ENCODE peak calls at places on chromosomes 6 and 20, in ten cellular contexts. D, M, F, A, Z, S, K, E, H and J are unnamed samples.

GRCh38 chr6:118712955-118713354 is 61.6 kb upstream of the CEP85L start:
- DNase-seq in D (peak), M (no peak), F (no peak), A (peak), Z (no peak), S (no peak), K (no peak), E (no peak), H (no peak), J (no peak)

GRCh38 chr6:110331816-110332215 is 26.3 kb downstream of the METTL24 start:
- DNase-seq in D (peak), M (no peak), F (no peak), A (no peak), Z (no peak), S (peak), K (no peak), E (no peak), H (no peak), J (no peak)

GRCh38 chr6:158916638-158917037 is 83.4 kb downstream of the RSPH3 start:
- DNase-seq in D (no peak), M (no peak), F (no peak), A (no peak), Z (no peak), S (no peak), K (no peak), E (no peak), H (no peak), J (no peak)

GRCh38 chr20:47544852-47545251 is 43.2 kb downstream of the NCOA3 start:
- DNase-seq in D (peak), M (no peak), F (no peak), A (no peak), Z (no peak), S (no peak), K (no peak), E (no peak), H (no peak), J (peak)

GRCh38 chr20:6044102-6044501 is 9.8 kb downstream of the LRRN4 start:
- DNase-seq in D (no peak), M (no peak), F (no peak), A (no peak), Z (no peak), S (no peak), K (no peak), E (no peak), H (no peak), J (no peak)

GRCh38 chr6:135520781-135521180 is 23.2 kb upstream of the AHI1 start:
- DNase-seq in D (peak), M (no peak), F (no peak), A (no peak), Z (no peak), S (no peak), K (no peak), E (no peak), H (no peak), J (peak)

GRCh38 chr6:127564761-127565160 is 12.2 kb upstream of the C6orf58 start:
- DNase-seq in D (no peak), M (no peak), F (no peak), A (no peak), Z (no peak), S (no peak), K (no peak), E (no peak), H (no peak), J (no peak)

GRCh38 chr6:68233623-68234022 is 401.5 kb upstream of the ADGRB3 start:
- DNase-seq in D (peak), M (no peak), F (no peak), A (peak), Z (no peak), S (peak), K (no peak), E (no peak), H (no peak), J (no peak)

GRCh38 chr20:45095753-45096371 is 5.1 kb downstream of the KCNS1 start:
- DNase-seq in D (peak), M (peak), F (no peak), A (peak), Z (no peak), S (peak), K (peak), E (no peak), H (peak), J (peak)

GRCh38 chr6:132812756-132813172 is 1.6 kb upstream of the RPS12 start:
- DNase-seq in D (peak), M (no peak), F (no peak), A (no peak), Z (no peak), S (no peak), K (no peak), E (no peak), H (no peak), J (no peak)

GRCh38 chr6:52992980-52993379 is 2.1 kb downstream of the GSTA4 start:
- DNase-seq in D (peak), M (no peak), F (no peak), A (peak), Z (no peak), S (no peak), K (no peak), E (no peak), H (no peak), J (no peak)

GRCh38 chr6:63347599-63347998 is 27.8 kb upstream of the LGSN start:
- DNase-seq in D (peak), M (no peak), F (no peak), A (peak), Z (no peak), S (no peak), K (no peak), E (no peak), H (no peak), J (no peak)

GRCh38 chr6:54899442-54899841 is 52.9 kb downstream of the FAM83B start:
- DNase-seq in D (no peak), M (no peak), F (no peak), A (no peak), Z (no peak), S (no peak), K (no peak), E (no peak), H (no peak), J (no peak)

GRCh38 chr6:41576667-41577066 is 30.5 kb downstream of the FOXP4 start:
- DNase-seq in D (no peak), M (no peak), F (no peak), A (no peak), Z (peak), S (no peak), K (no peak), E (no peak), H (no peak), J (no peak)

GRCh38 chr6:41577865-41578713 is 31.9 kb downstream of the FOXP4 start:
- DNase-seq in D (peak), M (peak), F (no peak), A (peak), Z (peak), S (peak), K (no peak), E (no peak), H (peak), J (peak)

GRCh38 chr6:41580690-41581089 is 34.5 kb downstream of the FOXP4 start:
- DNase-seq in D (no peak), M (no peak), F (no peak), A (no peak), Z (peak), S (no peak), K (no peak), E (no peak), H (no peak), J (no peak)

GRCh38 chr6:41577356-41577864 is 31.2 kb downstream of the FOXP4 start:
- DNase-seq in D (no peak), M (no peak), F (no peak), A (no peak), Z (no peak), S (no peak), K (no peak), E (no peak), H (no peak), J (no peak)

GRCh38 chr6:41578714-41579610 is 32.8 kb downstream of the FOXP4 start:
- DNase-seq in D (peak), M (peak), F (no peak), A (peak), Z (peak), S (peak), K (no peak), E (no peak), H (no peak), J (no peak)
- H3K27ac ChIP-seq in D (peak), M (peak), F (no peak), A (peak), Z (no peak), S (peak), K (peak), E (peak), H (peak), J (no peak)

GRCh38 chr20:537983-538382 is 5.6 kb downstream of the CSNK2A1 start:
- DNase-seq in D (no peak), M (no peak), F (no peak), A (no peak), Z (no peak), S (no peak), K (no peak), E (no peak), H (no peak), J (no peak)

GRCh38 chr20:539236-539635 is 4.4 kb downstream of the CSNK2A1 start:
- DNase-seq in D (no peak), M (no peak), F (no peak), A (no peak), Z (no peak), S (no peak), K (no peak), E (no peak), H (no peak), J (no peak)

GRCh38 chr20:532530-532929 is 11.1 kb downstream of the CSNK2A1 start:
- DNase-seq in D (no peak), M (no peak), F (no peak), A (no peak), Z (no peak), S (no peak), K (no peak), E (no peak), H (no peak), J (no peak)

GRCh38 chr20:536426-537012 is 7.1 kb downstream of the CSNK2A1 start:
- DNase-seq in D (no peak), M (no peak), F (no peak), A (no peak), Z (no peak), S (no peak), K (no peak), E (no peak), H (no peak), J (no peak)

DNA sequence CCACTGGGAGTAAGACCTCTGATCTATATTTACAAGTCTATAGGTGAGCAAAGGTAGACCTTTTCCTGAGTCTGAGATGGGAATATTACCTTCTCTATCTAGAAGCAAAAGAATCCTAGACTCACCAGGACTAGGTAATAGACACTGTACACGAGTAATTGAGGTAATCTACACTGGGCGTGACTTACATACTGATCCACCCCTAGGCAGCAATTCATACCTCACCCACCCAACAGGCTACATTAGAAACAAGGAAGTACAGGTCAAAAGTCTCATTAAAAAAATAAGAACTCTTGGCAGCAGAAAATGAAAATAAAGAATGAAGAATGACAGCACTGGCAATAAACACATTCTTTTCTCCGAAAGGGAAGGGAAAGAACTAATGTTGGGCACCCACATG is 7.6 kb downstream of the CSNK2A1 start:
- DNase-seq in D (no peak), M (peak), F (no peak), A (no peak), Z (no peak), S (no peak), K (no peak), E (no peak), H (no peak), J (no peak)
- H3K4me3 ChIP-seq in D (no peak), M (peak), F (no peak), A (no peak), Z (no peak), S (no peak), K (no peak), E (no peak), H (no peak), J (no peak)

GRCh38 chr6:122839477-122839876 is 50.4 kb downstream of the SMPDL3A start:
- DNase-seq in D (peak), M (peak), F (no peak), A (peak), Z (peak), S (peak), K (peak), E (no peak), H (peak), J (peak)

GRCh38 chr6:122839906-122840305 is 50.8 kb downstream of the SMPDL3A start:
- DNase-seq in D (no peak), M (no peak), F (no peak), A (no peak), Z (no peak), S (no peak), K (no peak), E (no peak), H (no peak), J (no peak)

GRCh38 chr6:122832515-122833228 is 43.6 kb downstream of the SMPDL3A start:
- DNase-seq in D (no peak), M (no peak), F (no peak), A (peak), Z (no peak), S (no peak), K (no peak), E (no peak), H (no peak), J (no peak)

GRCh38 chr6:122833229-122833556 is 44.1 kb downstream of the SMPDL3A start:
- DNase-seq in D (no peak), M (no peak), F (no peak), A (no peak), Z (no peak), S (no peak), K (peak), E (no peak), H (no peak), J (no peak)

GRCh38 chr6:122838060-122838780 is 49.2 kb downstream of the SMPDL3A start:
- DNase-seq in D (peak), M (no peak), F (no peak), A (peak), Z (no peak), S (peak), K (no peak), E (no peak), H (no peak), J (no peak)
- TF ChIP-seq CTCF in D (peak), M (peak), F (peak), A (peak), Z (no peak), S (peak), K (peak), E (peak), H (no peak), J (peak)

DNA sequence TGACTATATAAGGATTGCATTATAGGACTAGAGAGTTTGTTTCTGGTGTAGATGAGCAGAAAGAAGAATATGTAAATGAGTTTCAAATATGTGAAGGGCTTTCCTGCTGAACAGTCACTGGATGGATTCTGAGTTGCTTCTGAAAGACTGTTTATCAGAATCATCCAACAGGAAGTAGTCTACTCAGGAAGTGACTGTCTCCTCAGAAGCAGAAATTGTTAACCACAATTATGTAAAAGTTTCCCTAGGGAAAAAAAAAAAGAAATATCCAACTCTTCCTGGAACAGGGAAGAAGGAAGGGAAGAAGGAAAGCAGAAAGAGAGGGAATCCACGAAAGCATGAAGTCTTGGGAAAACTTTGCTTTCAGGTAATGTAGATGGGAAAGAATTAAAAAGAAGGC is 138.9 kb downstream of the TENT5A start:
- DNase-seq in D (peak), M (no peak), F (no peak), A (peak), Z (no peak), S (peak), K (no peak), E (no peak), H (no peak), J (no peak)
- H3K27ac ChIP-seq in D (no peak), M (peak), F (no peak), A (peak), Z (no peak), S (peak), K (no peak), E (no peak), H (no peak), J (peak)

GRCh38 chr20:34312544-34313217 is 9.5 kb upstream of the AHCY start:
- DNase-seq in D (peak), M (peak), F (peak), A (peak), Z (peak), S (peak), K (peak), E (peak), H (peak), J (peak)
- H3K4me3 ChIP-seq in D (peak), M (peak), F (no peak), A (peak), Z (no peak), S (peak), K (peak), E (no peak), H (peak), J (peak)

DNA sequence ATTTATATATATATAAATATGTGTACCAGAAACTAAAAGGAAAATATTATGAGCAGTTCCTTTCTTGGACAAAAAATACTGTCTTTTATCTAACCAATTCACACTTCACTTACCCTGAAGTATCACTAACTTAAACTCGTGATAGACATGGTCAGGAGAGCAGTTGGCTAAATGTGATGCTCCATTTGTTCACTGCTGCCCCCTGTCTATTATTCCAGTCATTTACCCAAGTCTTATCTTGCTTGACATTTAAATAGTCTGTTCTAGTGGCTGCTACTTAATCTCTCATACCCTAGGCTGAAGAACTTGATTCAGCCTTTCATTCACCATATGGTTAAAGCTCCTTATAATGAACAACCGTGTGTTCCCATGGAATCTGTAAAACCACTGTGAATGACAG is 789.6 kb upstream of the EYS start:
- DNase-seq in D (no peak), M (no peak), F (no peak), A (peak), Z (no peak), S (peak), K (no peak), E (no peak), H (no peak), J (no peak)
- TF ChIP-seq CTCF in D (no peak), M (no peak), F (no peak), A (peak), Z (no peak), S (peak), K (peak), E (no peak), H (no peak), J (no peak)

DNA sequence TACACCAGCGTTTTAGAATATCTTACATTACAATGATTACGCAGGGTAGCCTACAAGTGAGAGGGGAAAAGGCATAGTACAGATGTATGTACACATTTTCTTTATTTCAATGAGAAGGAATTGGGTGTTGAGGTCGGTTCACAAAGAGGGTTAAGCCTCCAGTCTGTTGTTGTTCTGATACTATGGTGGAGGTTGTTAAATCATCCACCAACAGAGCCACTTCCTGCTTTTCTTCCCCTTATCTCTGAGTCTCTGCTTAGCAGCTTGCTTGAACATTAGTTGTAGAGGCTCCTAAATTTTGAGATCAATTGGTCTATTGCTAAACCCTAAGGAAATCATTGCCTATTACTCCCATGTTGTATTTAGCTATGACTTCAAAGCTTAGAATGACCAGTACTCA is 7.3 kb downstream of the RGS17 start:
- DNase-seq in D (no peak), M (no peak), F (no peak), A (no peak), Z (no peak), S (no peak), K (no peak), E (no peak), H (no peak), J (no peak)
- H3K27ac ChIP-seq in D (no peak), M (no peak), F (no peak), A (no peak), Z (no peak), S (no peak), K (no peak), E (no peak), H (no peak), J (no peak)

GRCh38 chr6:81763968-81764367 is 11.5 kb upstream of the TENT5A start:
- DNase-seq in D (no peak), M (no peak), F (no peak), A (no peak), Z (no peak), S (no peak), K (no peak), E (no peak), H (no peak), J (no peak)
- H3K4me3 ChIP-seq in D (no peak), M (no peak), F (no peak), A (no peak), Z (no peak), S (no peak), K (no peak), E (no peak), H (no peak), J (no peak)

GRCh38 chr6:157019733-157020132 is 242.6 kb downstream of the ARID1B start:
- DNase-seq in D (peak), M (no peak), F (no peak), A (peak), Z (no peak), S (peak), K (no peak), E (no peak), H (no peak), J (peak)
- TF ChIP-seq CTCF in D (peak), M (no peak), F (no peak), A (peak), Z (no peak), S (peak), K (no peak), E (no peak), H (no peak), J (no peak)

DNA sequence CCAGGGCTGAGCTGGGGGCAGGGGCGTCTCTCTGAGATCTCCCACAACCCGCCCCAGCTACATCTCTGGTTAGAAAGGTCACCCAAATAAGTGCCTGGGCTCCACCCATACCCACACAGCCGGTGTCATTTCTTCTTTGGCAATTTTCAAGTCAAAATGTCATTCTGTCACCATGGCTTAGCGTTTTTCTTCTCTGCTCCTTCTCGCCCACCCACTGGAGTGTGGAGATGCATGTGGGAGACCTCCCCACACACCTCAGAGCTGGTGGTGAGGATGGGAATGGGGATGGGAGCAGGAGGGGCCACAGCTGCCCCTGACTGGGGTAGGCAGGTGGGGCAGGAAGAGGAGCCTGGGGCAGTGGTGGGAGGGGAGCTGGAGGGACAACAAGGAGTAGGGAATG is 63.1 kb downstream of the CPNE5 start:
- DNase-seq in D (no peak), M (no peak), F (no peak), A (no peak), Z (no peak), S (no peak), K (no peak), E (no peak), H (no peak), J (no peak)
- H3K27ac ChIP-seq in D (no peak), M (no peak), F (no peak), A (no peak), Z (no peak), S (no peak), K (no peak), E (no peak), H (no peak), J (no peak)